ENCODE peak calls at places on chromosomes 7 and 10, in ten cellular contexts. One of them, this sample, is unnamed. For H3K36me3 and H3K4me1, the result is how much of the 10 kb centered on the place peaks cover.

GRCh38 chr7:143467724-143468123 is 9.9 kb upstream of the TAS2R41 start:
- DNase-seq in adrenal gland: no peak
- DNase-seq in breast epithelium: no peak
- DNase-seq in sigmoid colon: no peak
- DNase-seq in psoas muscle: no peak
- DNase-seq in heart left ventricle: no peak
- DNase-seq in neural progenitor cell: no peak
- DNase-seq in cardiac muscle cell: no peak
- DNase-seq in Caco-2: no peak
- DNase-seq in lung: no peak
- DNase-seq in this sample: no peak

GRCh38 chr7:55026086-55026790 is 7.4 kb downstream of the EGFR start:
- DNase-seq in adrenal gland: no peak
- DNase-seq in breast epithelium: no peak
- DNase-seq in sigmoid colon: no peak
- DNase-seq in psoas muscle: no peak
- DNase-seq in heart left ventricle: no peak
- DNase-seq in neural progenitor cell: no peak
- DNase-seq in cardiac muscle cell: no peak
- DNase-seq in Caco-2: no peak
- DNase-seq in lung: no peak
- DNase-seq in this sample: no peak

GRCh38 chr7:151061241-151062110 is 2.1 kb downstream of the SLC4A2 start:
- DNase-seq in adrenal gland: no peak
- DNase-seq in breast epithelium: no peak
- DNase-seq in sigmoid colon: no peak
- DNase-seq in psoas muscle: no peak
- DNase-seq in heart left ventricle: no peak
- DNase-seq in neural progenitor cell: peak
- DNase-seq in cardiac muscle cell: no peak
- DNase-seq in Caco-2: no peak
- DNase-seq in lung: peak
- DNase-seq in this sample: no peak

GRCh38 chr10:63268139-63268797 is 135.1 kb downstream of the NRBF2 start:
- DNase-seq in adrenal gland: no peak
- DNase-seq in breast epithelium: no peak
- DNase-seq in sigmoid colon: no peak
- DNase-seq in psoas muscle: no peak
- DNase-seq in heart left ventricle: no peak
- DNase-seq in neural progenitor cell: peak
- DNase-seq in cardiac muscle cell: peak
- DNase-seq in Caco-2: peak
- DNase-seq in lung: no peak
- DNase-seq in this sample: no peak

GRCh38 chr7:14377646-14378266 is 388.3 kb upstream of the ETV1 start:
- DNase-seq in adrenal gland: no peak
- DNase-seq in breast epithelium: no peak
- DNase-seq in sigmoid colon: no peak
- DNase-seq in psoas muscle: no peak
- DNase-seq in heart left ventricle: no peak
- DNase-seq in neural progenitor cell: no peak
- DNase-seq in cardiac muscle cell: no peak
- DNase-seq in Caco-2: no peak
- DNase-seq in lung: no peak
- DNase-seq in this sample: no peak

GRCh38 chr10:3486346-3487065 is 298.5 kb downstream of the KLF6 start:
- DNase-seq in adrenal gland: no peak
- DNase-seq in breast epithelium: peak
- DNase-seq in sigmoid colon: no peak
- DNase-seq in psoas muscle: no peak
- DNase-seq in heart left ventricle: no peak
- DNase-seq in neural progenitor cell: peak
- DNase-seq in cardiac muscle cell: no peak
- DNase-seq in Caco-2: peak
- DNase-seq in lung: peak
- DNase-seq in this sample: peak

GRCh38 chr7:27151945-27152815 is at the start of gene HOXA3:
- DNase-seq in adrenal gland: peak
- DNase-seq in breast epithelium: peak
- DNase-seq in sigmoid colon: peak
- DNase-seq in psoas muscle: peak
- DNase-seq in heart left ventricle: no peak
- DNase-seq in neural progenitor cell: no peak
- DNase-seq in cardiac muscle cell: no peak
- DNase-seq in Caco-2: no peak
- DNase-seq in lung: no peak
- DNase-seq in this sample: no peak

GRCh38 chr7:128263420-128263819 is 22.3 kb downstream of the LEP start:
- DNase-seq in adrenal gland: no peak
- DNase-seq in breast epithelium: no peak
- DNase-seq in sigmoid colon: no peak
- DNase-seq in psoas muscle: no peak
- DNase-seq in heart left ventricle: no peak
- DNase-seq in neural progenitor cell: no peak
- DNase-seq in cardiac muscle cell: no peak
- DNase-seq in Caco-2: no peak
- DNase-seq in lung: no peak
- DNase-seq in this sample: no peak

GRCh38 chr10:15881542-15881941 is 21.2 kb upstream of the MINDY3 start:
- DNase-seq in adrenal gland: no peak
- DNase-seq in breast epithelium: no peak
- DNase-seq in sigmoid colon: no peak
- DNase-seq in psoas muscle: no peak
- DNase-seq in heart left ventricle: no peak
- DNase-seq in neural progenitor cell: no peak
- DNase-seq in cardiac muscle cell: no peak
- DNase-seq in Caco-2: no peak
- DNase-seq in lung: no peak
- DNase-seq in this sample: no peak

GRCh38 chr10:97327348-97328294 is 6.9 kb downstream of the FRAT2 start:
- DNase-seq in adrenal gland: no peak
- DNase-seq in breast epithelium: no peak
- DNase-seq in sigmoid colon: no peak
- DNase-seq in psoas muscle: no peak
- DNase-seq in heart left ventricle: no peak
- DNase-seq in neural progenitor cell: no peak
- DNase-seq in cardiac muscle cell: no peak
- DNase-seq in Caco-2: peak
- DNase-seq in lung: peak
- DNase-seq in this sample: peak

GRCh38 chr7:94424336-94424735 is 29.6 kb downstream of the COL1A2 start:
- DNase-seq in adrenal gland: no peak
- DNase-seq in breast epithelium: no peak
- DNase-seq in sigmoid colon: no peak
- DNase-seq in psoas muscle: no peak
- DNase-seq in heart left ventricle: no peak
- DNase-seq in neural progenitor cell: no peak
- DNase-seq in cardiac muscle cell: no peak
- DNase-seq in Caco-2: no peak
- DNase-seq in lung: no peak
- DNase-seq in this sample: no peak
- H3K36me3 ChIP-seq in adrenal gland: under half
- H3K36me3 ChIP-seq in breast epithelium: under half
- H3K36me3 ChIP-seq in sigmoid colon: half or more
- H3K36me3 ChIP-seq in psoas muscle: under half
- H3K36me3 ChIP-seq in heart left ventricle: under half
- H3K36me3 ChIP-seq in neural progenitor cell: under half
- H3K36me3 ChIP-seq in cardiac muscle cell: under half
- H3K36me3 ChIP-seq in Caco-2: under half
- H3K36me3 ChIP-seq in lung: under half
- H3K36me3 ChIP-seq in this sample: under half

GRCh38 chr7:22566176-22566575 is 66.2 kb upstream of the STEAP1B start:
- DNase-seq in adrenal gland: no peak
- DNase-seq in breast epithelium: no peak
- DNase-seq in sigmoid colon: no peak
- DNase-seq in psoas muscle: no peak
- DNase-seq in heart left ventricle: no peak
- DNase-seq in neural progenitor cell: no peak
- DNase-seq in cardiac muscle cell: no peak
- DNase-seq in Caco-2: no peak
- DNase-seq in lung: no peak
- DNase-seq in this sample: no peak

GRCh38 chr7:22563621-22564241 is 63.7 kb upstream of the STEAP1B start:
- DNase-seq in adrenal gland: no peak
- DNase-seq in breast epithelium: no peak
- DNase-seq in sigmoid colon: no peak
- DNase-seq in psoas muscle: no peak
- DNase-seq in heart left ventricle: no peak
- DNase-seq in neural progenitor cell: peak
- DNase-seq in cardiac muscle cell: peak
- DNase-seq in Caco-2: peak
- DNase-seq in lung: no peak
- DNase-seq in this sample: peak

GRCh38 chr7:22563115-22563514 is 63.1 kb upstream of the STEAP1B start:
- DNase-seq in adrenal gland: no peak
- DNase-seq in breast epithelium: no peak
- DNase-seq in sigmoid colon: no peak
- DNase-seq in psoas muscle: no peak
- DNase-seq in heart left ventricle: no peak
- DNase-seq in neural progenitor cell: peak
- DNase-seq in cardiac muscle cell: peak
- DNase-seq in Caco-2: peak
- DNase-seq in lung: peak
- DNase-seq in this sample: peak

GRCh38 chr7:22565315-22565811 is 65.4 kb upstream of the STEAP1B start:
- DNase-seq in adrenal gland: no peak
- DNase-seq in breast epithelium: no peak
- DNase-seq in sigmoid colon: no peak
- DNase-seq in psoas muscle: no peak
- DNase-seq in heart left ventricle: no peak
- DNase-seq in neural progenitor cell: no peak
- DNase-seq in cardiac muscle cell: peak
- DNase-seq in Caco-2: no peak
- DNase-seq in lung: no peak
- DNase-seq in this sample: no peak

GRCh38 chr7:22564511-22565045 is 64.6 kb upstream of the STEAP1B start:
- DNase-seq in adrenal gland: no peak
- DNase-seq in breast epithelium: no peak
- DNase-seq in sigmoid colon: no peak
- DNase-seq in psoas muscle: peak
- DNase-seq in heart left ventricle: peak
- DNase-seq in neural progenitor cell: no peak
- DNase-seq in cardiac muscle cell: no peak
- DNase-seq in Caco-2: no peak
- DNase-seq in lung: no peak
- DNase-seq in this sample: no peak
- H3K4me1 ChIP-seq in adrenal gland: under half
- H3K4me1 ChIP-seq in breast epithelium: under half
- H3K4me1 ChIP-seq in sigmoid colon: under half
- H3K4me1 ChIP-seq in psoas muscle: under half
- H3K4me1 ChIP-seq in heart left ventricle: half or more
- H3K4me1 ChIP-seq in neural progenitor cell: under half
- H3K4me1 ChIP-seq in cardiac muscle cell: under half
- H3K4me1 ChIP-seq in Caco-2: half or more
- H3K4me1 ChIP-seq in lung: under half
- H3K4me1 ChIP-seq in this sample: half or more

GRCh38 chr7:116618729-116619128 is 53.3 kb upstream of the MET start:
- DNase-seq in adrenal gland: no peak
- DNase-seq in breast epithelium: no peak
- DNase-seq in sigmoid colon: no peak
- DNase-seq in psoas muscle: no peak
- DNase-seq in heart left ventricle: no peak
- DNase-seq in neural progenitor cell: no peak
- DNase-seq in cardiac muscle cell: no peak
- DNase-seq in Caco-2: no peak
- DNase-seq in lung: no peak
- DNase-seq in this sample: no peak

GRCh38 chr7:116626886-116627285 is 45.1 kb upstream of the MET start:
- DNase-seq in adrenal gland: no peak
- DNase-seq in breast epithelium: no peak
- DNase-seq in sigmoid colon: no peak
- DNase-seq in psoas muscle: no peak
- DNase-seq in heart left ventricle: no peak
- DNase-seq in neural progenitor cell: no peak
- DNase-seq in cardiac muscle cell: no peak
- DNase-seq in Caco-2: no peak
- DNase-seq in lung: no peak
- DNase-seq in this sample: no peak

GRCh38 chr7:116617878-116618277 is 54.1 kb upstream of the MET start:
- DNase-seq in adrenal gland: no peak
- DNase-seq in breast epithelium: no peak
- DNase-seq in sigmoid colon: no peak
- DNase-seq in psoas muscle: no peak
- DNase-seq in heart left ventricle: no peak
- DNase-seq in neural progenitor cell: no peak
- DNase-seq in cardiac muscle cell: no peak
- DNase-seq in Caco-2: no peak
- DNase-seq in lung: no peak
- DNase-seq in this sample: no peak

GRCh38 chr7:116616555-116617059 is 55.4 kb upstream of the MET start:
- DNase-seq in adrenal gland: no peak
- DNase-seq in breast epithelium: no peak
- DNase-seq in sigmoid colon: no peak
- DNase-seq in psoas muscle: no peak
- DNase-seq in heart left ventricle: no peak
- DNase-seq in neural progenitor cell: no peak
- DNase-seq in cardiac muscle cell: no peak
- DNase-seq in Caco-2: peak
- DNase-seq in lung: no peak
- DNase-seq in this sample: peak

DNA sequence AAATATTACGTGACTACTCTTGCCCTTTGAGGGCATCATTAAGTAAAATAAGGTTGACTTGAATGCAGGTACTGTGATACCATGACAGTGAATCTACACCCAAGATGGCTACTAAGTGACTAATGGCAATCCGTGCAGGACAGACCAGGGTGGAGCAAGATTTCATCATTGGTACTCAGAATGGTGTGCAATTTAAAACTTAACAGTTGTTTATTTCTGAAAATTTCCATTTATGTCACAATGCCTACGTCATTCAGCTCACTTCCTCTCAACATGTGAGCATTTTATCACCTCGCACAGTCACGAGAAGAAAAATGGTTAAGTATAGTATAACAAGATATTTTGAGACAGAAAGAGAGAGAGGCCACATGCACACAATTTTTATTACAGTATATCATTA is 50.3 kb upstream of the MET start:
- DNase-seq in adrenal gland: no peak
- DNase-seq in breast epithelium: no peak
- DNase-seq in sigmoid colon: no peak
- DNase-seq in psoas muscle: no peak
- DNase-seq in heart left ventricle: no peak
- DNase-seq in neural progenitor cell: no peak
- DNase-seq in cardiac muscle cell: no peak
- DNase-seq in Caco-2: no peak
- DNase-seq in lung: no peak
- DNase-seq in this sample: no peak
- H3K36me3 ChIP-seq in adrenal gland: under half
- H3K36me3 ChIP-seq in breast epithelium: under half
- H3K36me3 ChIP-seq in sigmoid colon: under half
- H3K36me3 ChIP-seq in psoas muscle: under half
- H3K36me3 ChIP-seq in heart left ventricle: under half
- H3K36me3 ChIP-seq in neural progenitor cell: under half
- H3K36me3 ChIP-seq in cardiac muscle cell: under half
- H3K36me3 ChIP-seq in Caco-2: under half
- H3K36me3 ChIP-seq in lung: under half
- H3K36me3 ChIP-seq in this sample: under half

DNA sequence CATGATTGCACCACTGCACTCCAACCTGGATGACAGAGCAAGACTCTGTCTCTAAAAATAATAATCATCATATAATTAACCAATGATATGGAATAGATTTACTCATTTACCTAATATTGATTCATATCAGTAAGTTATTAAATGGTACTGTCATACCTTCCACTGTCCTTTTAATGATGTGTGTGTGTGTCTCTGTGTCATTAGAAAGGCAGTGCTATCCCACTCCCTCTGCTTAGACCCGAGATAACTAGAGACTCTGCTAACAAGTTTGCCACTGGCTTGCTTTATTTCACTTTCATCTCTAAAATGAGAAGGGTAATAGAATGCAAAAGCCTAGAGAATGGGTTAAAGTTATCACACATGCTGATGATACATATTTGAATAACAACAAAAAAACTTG is 21.1 kb downstream of the MCM10 start:
- DNase-seq in adrenal gland: no peak
- DNase-seq in breast epithelium: no peak
- DNase-seq in sigmoid colon: no peak
- DNase-seq in psoas muscle: no peak
- DNase-seq in heart left ventricle: no peak
- DNase-seq in neural progenitor cell: no peak
- DNase-seq in cardiac muscle cell: no peak
- DNase-seq in Caco-2: no peak
- DNase-seq in lung: no peak
- DNase-seq in this sample: no peak
- H3K4me1 ChIP-seq in adrenal gland: under half
- H3K4me1 ChIP-seq in breast epithelium: under half
- H3K4me1 ChIP-seq in sigmoid colon: under half
- H3K4me1 ChIP-seq in psoas muscle: under half
- H3K4me1 ChIP-seq in heart left ventricle: under half
- H3K4me1 ChIP-seq in neural progenitor cell: under half
- H3K4me1 ChIP-seq in cardiac muscle cell: under half
- H3K4me1 ChIP-seq in Caco-2: under half
- H3K4me1 ChIP-seq in lung: under half
- H3K4me1 ChIP-seq in this sample: under half